ENCODE peak calls at places on chromosomes 6 and 20, in six cellular contexts. V is H1, F is SK-N-SH, P is HepG2, Y is GM12878, M is K562. K is an unnamed sample.

GRCh38 chr20:17884318-17885003 is 84.1 kb downstream of the SNX5 start:
- DNase-seq in Y (no peak), F (no peak), V (no peak), P (no peak), M (no peak), K (no peak)

GRCh38 chr6:85594197-85594930 is 706 bp upstream of the SNX14 start:
- DNase-seq in V (no peak), Y (no peak), P (no peak), F (no peak), M (no peak), K (no peak)

GRCh38 chr20:61777773-61778484 is 287.8 kb downstream of the TAF4 start:
- DNase-seq in M (no peak), P (no peak), Y (no peak), F (no peak), V (no peak), K (no peak)

GRCh38 chr6:135163440-135163738 is 17.7 kb upstream of the MYB start:
- DNase-seq in F (no peak), Y (peak; percentile 84), P (no peak), V (no peak), M (no peak), K (no peak)

GRCh38 chr20:1718604-1719384 is 61.2 kb upstream of the SIRPG start:
- DNase-seq in Y (no peak), V (no peak), P (no peak), F (no peak), M (no peak), K (no peak)

GRCh38 chr6:93418448-93419303 is 683 bp downstream of the EPHA7 start:
- DNase-seq in P (no peak), F (peak; percentile 50), V (no peak), Y (no peak), M (no peak), K (no peak)

GRCh38 chr20:16423311-16424212 is 149.7 kb downstream of the KIF16B start:
- DNase-seq in M (no peak), P (no peak), V (no peak), Y (no peak), F (no peak), K (no peak)

GRCh38 chr20:34575756-34576155 is 17.2 kb downstream of the MAP1LC3A start:
- DNase-seq in V (no peak), M (no peak), Y (no peak), F (no peak), P (no peak), K (no peak)

GRCh38 chr6:18897350-18897749 is 510.2 kb downstream of the RNF144B start:
- DNase-seq in M (no peak), F (no peak), P (no peak), V (no peak), Y (no peak), K (no peak)

GRCh38 chr6:62904687-62905086 is 306.6 kb upstream of the FKBP1C start:
- DNase-seq in F (no peak), P (no peak), V (peak; percentile 19), Y (no peak), M (no peak), K (no peak)

GRCh38 chr20:32091888-32092346 is 17.6 kb upstream of the TM9SF4 start:
- DNase-seq in M (peak; percentile 78), Y (no peak), V (peak; percentile 62), F (peak; percentile 82), P (peak; percentile 82), K (peak; percentile 49)

GRCh38 chr6:87737948-87738347 is 35.9 kb upstream of the AKIRIN2 start:
- DNase-seq in M (no peak), V (no peak), P (no peak), Y (no peak), F (no peak), K (no peak)

GRCh38 chr20:34516874-34517542 is 786 bp downstream of the DYNLRB1 start:
- DNase-seq in M (peak; percentile 39), P (no peak), F (peak; percentile 60), Y (no peak), V (no peak), K (peak; percentile 49)

GRCh38 chr6:40389176-40389767 is 197.9 kb downstream of the LRFN2 start:
- DNase-seq in P (no peak), V (no peak), M (no peak), Y (no peak), F (no peak), K (no peak)

GRCh38 chr20:47461120-47461685 is 40.5 kb upstream of the NCOA3 start:
- DNase-seq in F (no peak), P (no peak), V (no peak), Y (no peak), M (no peak), K (no peak)

GRCh38 chr6:143570147-143570853 is 58.8 kb upstream of the FUCA2 start:
- DNase-seq in P (no peak), F (no peak), Y (no peak), V (no peak), M (no peak), K (no peak)

GRCh38 chr6:4351857-4352669 is 216.7 kb upstream of the ECI2 start:
- DNase-seq in F (peak; percentile 7), Y (no peak), M (no peak), P (no peak), V (no peak), K (no peak)

GRCh38 chr20:23601715-23602114 is 4.0 kb downstream of the CST9 start:
- DNase-seq in P (no peak), F (no peak), M (no peak), Y (no peak), V (no peak), K (no peak)

GRCh38 chr6:150143521-150144293 is 863 bp downstream of the PPP1R14C start:
- DNase-seq in F (no peak), M (peak; percentile 44), Y (no peak), V (no peak), P (no peak), K (no peak)

GRCh38 chr20:34755367-34755766 is 51.2 kb downstream of the TP53INP2 start:
- DNase-seq in V (no peak), F (no peak), P (no peak), Y (peak; percentile 52), M (no peak), K (no peak)

GRCh38 chr6:54991761-54992330 is 145.3 kb downstream of the FAM83B start:
- DNase-seq in M (no peak), F (no peak), V (no peak), P (no peak), Y (no peak), K (no peak)

GRCh38 chr6:54987906-54988305 is 141.3 kb downstream of the FAM83B start:
- DNase-seq in Y (no peak), V (no peak), M (no peak), F (no peak), P (no peak), K (no peak)

GRCh38 chr6:54992789-54993188 is 146.2 kb downstream of the FAM83B start:
- DNase-seq in P (peak; percentile 48), Y (no peak), F (no peak), M (no peak), V (no peak), K (peak; percentile 7)

GRCh38 chr6:54988576-54988975 is 142.0 kb downstream of the FAM83B start:
- DNase-seq in V (no peak), M (no peak), Y (no peak), F (no peak), P (no peak), K (no peak)

DNA sequence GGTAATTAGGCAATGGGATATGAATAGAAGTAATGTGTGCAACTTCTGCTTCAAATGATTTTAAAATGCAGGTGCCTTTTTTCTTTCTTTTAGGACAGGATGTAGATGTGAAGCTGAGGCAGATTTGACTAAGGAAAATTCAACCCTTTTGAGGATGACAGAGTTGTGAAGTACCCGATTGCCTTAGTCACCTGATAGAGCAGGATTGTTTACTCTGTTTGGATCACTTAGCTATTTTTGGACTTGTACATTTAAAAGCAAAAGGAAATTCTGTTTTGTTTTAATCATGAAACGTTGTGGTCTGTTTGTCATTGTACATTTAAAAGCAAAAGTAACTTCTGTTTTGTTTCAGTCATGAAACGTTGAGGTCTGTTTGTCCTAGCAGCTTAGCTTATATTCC is 143.4 kb downstream of the FAM83B start:
- DNase-seq in V (no peak), Y (no peak), P (no peak), M (no peak), F (no peak), K (no peak)
- TF ChIP-seq GABPA in V (no peak), Y (no peak), P (no peak), M (no peak), F (no peak), K (no peak)

GRCh38 chr6:113636357-113636824 is 220.8 kb upstream of the MARCKS start:
- DNase-seq in V (no peak), M (no peak), F (no peak), P (peak; percentile 26), Y (no peak), K (no peak)
- TF ChIP-seq GABPA in V (no peak), M (no peak), F (no peak), P (no peak), Y (no peak), K (no peak)

GRCh38 chr6:37242429-37243052 is 15.0 kb upstream of the TBC1D22B start:
- DNase-seq in M (peak; percentile 59), F (no peak), V (no peak), Y (no peak), P (peak; percentile 82), K (no peak)
- TF ChIP-seq GABPA in M (no peak), F (no peak), V (no peak), Y (no peak), P (peak; percentile 15), K (no peak)

GRCh38 chr6:11143394-11144371 is 32.2 kb upstream of the ERVFRD-1 start:
- DNase-seq in Y (no peak), V (no peak), P (peak; percentile 91), M (peak; percentile 87), F (no peak), K (peak; percentile 96)

GRCh38 chr6:11144393-11144829 is 32.9 kb upstream of the ERVFRD-1 start:
- DNase-seq in M (peak; percentile 81), P (peak; percentile 77), Y (peak; percentile 49), V (peak; percentile 38), F (peak; percentile 76), K (peak; percentile 48)

GRCh38 chr6:11140061-11140460 is 28.5 kb upstream of the ERVFRD-1 start:
- DNase-seq in F (no peak), P (no peak), V (no peak), Y (no peak), M (no peak), K (no peak)

GRCh38 chr6:11142296-11143027 is 30.9 kb upstream of the ERVFRD-1 start:
- DNase-seq in F (no peak), Y (no peak), P (no peak), V (no peak), M (no peak), K (no peak)

DNA sequence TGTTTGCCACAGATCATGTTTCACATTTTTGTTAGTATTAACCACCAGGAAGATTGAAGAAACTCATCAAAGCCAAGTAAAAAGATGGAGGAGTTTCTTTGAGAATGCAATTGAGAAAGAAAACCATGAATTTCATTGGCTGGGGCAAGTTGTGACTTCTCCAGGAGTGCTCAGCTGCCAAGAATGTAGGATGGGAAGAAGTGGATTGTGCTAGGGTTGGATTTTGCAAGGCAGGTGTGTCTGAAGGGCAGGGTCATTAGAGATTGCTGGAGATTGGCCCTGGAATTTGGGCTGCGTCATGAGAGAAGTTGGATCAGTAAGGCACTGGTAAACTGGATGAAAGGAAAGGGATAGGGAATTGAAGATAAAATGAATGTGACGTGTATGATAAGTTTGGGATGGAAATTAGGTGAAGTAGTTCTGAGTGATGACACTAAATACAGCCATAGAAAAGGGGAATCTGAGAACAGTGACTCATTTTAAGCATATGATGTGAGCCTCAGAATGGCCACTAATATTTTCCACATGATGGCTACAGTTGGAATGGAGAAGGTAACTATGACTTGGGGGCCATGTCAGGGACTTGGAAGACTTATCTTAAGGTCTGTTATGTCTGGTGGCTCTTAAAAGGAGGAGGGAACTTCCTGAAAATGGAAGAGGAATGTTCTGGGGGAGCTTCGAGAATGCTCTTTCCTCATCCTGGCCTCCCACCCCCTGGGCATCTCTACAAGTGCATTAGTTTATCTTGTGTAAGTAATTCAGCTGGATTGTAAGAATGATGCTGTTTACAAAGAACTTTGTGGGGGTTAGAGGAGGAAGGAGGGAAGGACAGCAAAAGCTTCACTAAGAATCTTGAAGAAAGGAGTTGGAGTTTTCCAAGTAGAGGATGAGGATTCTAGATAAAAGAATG is 27.8 kb upstream of the ERVFRD-1 start:
- DNase-seq in Y (no peak), P (no peak), V (no peak), M (no peak), F (no peak), K (no peak)
- TF ChIP-seq GABPA in Y (no peak), P (no peak), V (no peak), M (no peak), F (no peak), K (no peak)